ENCODE peak calls at places on chromosomes 4 and X, in four cellular contexts. S is cardiac muscle cell, X is chondrocyte, K is colonic mucosa. C is an unnamed sample.

GRCh38 chr4:26931451-26931850 is 70.8 kb downstream of the STIM2 start:
- DNase-seq in K (no peak), X (no peak), S (no peak), C (no peak)

GRCh38 chr4:15542795-15543194 is 73.1 kb downstream of the CC2D2A start:
- DNase-seq in X (no peak), K (no peak), S (peak; percentile 9), C (no peak)

GRCh38 chr4:93217423-93217822 is 611.1 kb upstream of the ATOH1 start:
- DNase-seq in K (no peak), X (no peak), S (no peak), C (no peak)

GRCh38 chrX:11724122-11725017 is 33.7 kb upstream of the MSL3 start:
- DNase-seq in S (peak; percentile 56), X (no peak), K (no peak), C (peak; percentile 17)

GRCh38 chr4:3489451-3489962 is 26.4 kb downstream of the DOK7 start:
- DNase-seq in S (no peak), X (no peak), K (no peak), C (no peak)

GRCh38 chr4:186749611-186750281 is 26.1 kb upstream of the FAT1 start:
- DNase-seq in S (no peak), X (no peak), K (no peak), C (no peak)

GRCh38 chr4:71009796-71010588 is 16.5 kb downstream of the DCK start:
- DNase-seq in X (no peak), S (peak; percentile 65), K (no peak), C (no peak)

GRCh38 chr4:184019084-184019483 is 114.0 kb downstream of the STOX2 start:
- DNase-seq in X (no peak), S (no peak), K (no peak), C (no peak)

GRCh38 chrX:41561045-41561444 is 113.9 kb downstream of the NYX start:
- DNase-seq in S (peak; percentile 85), K (no peak), X (no peak), C (no peak)

GRCh38 chr4:74624351-74625151 is 169.8 kb downstream of the BTC start:
- DNase-seq in K (no peak), S (peak; percentile 95), X (no peak), C (peak; percentile 14)

GRCh38 chrX:1661048-1661921 is 46.4 kb downstream of the ASMT start:
- DNase-seq in S (no peak), K (peak; percentile 33), X (no peak), C (no peak)

GRCh38 chrX:144791298-144791697 is 456.0 kb upstream of the SPANXN1 start:
- DNase-seq in K (no peak), S (no peak), X (no peak), C (peak; percentile 21)

GRCh38 chrX:72255445-72255844 is 16.6 kb upstream of the ERCC6L start:
- DNase-seq in S (no peak), K (peak; percentile 28), X (no peak), C (peak; percentile 30)

GRCh38 chrX:24696241-24696640 is 2.5 kb downstream of the POLA1 start:
- DNase-seq in S (no peak), K (no peak), X (no peak), C (no peak)

GRCh38 chr4:110130578-110131358 is 67.6 kb downstream of the ELOVL6 start:
- DNase-seq in K (no peak), S (no peak), X (no peak), C (peak; percentile 16)

GRCh38 chr4:8655411-8656184 is 63.0 kb downstream of the CPZ start:
- DNase-seq in K (no peak), S (no peak), X (peak; percentile 81), C (no peak)

GRCh38 chr4:92237559-92237958 is 66.2 kb upstream of the GRID2 start:
- DNase-seq in S (no peak), K (no peak), X (no peak), C (no peak)

GRCh38 chr4:154471924-154472323 is 19.7 kb downstream of the DCHS2 start:
- DNase-seq in S (no peak), K (no peak), X (no peak), C (no peak)

GRCh38 chrX:40244116-40244515 is 146.4 kb upstream of the BCOR start:
- DNase-seq in S (peak; percentile 13), X (no peak), K (no peak), C (no peak)

GRCh38 chr4:77248805-77249204 is 91.8 kb downstream of the CCNG2 start:
- DNase-seq in X (no peak), S (no peak), K (no peak), C (no peak)

GRCh38 chrX:43510194-43510593 is 145.9 kb upstream of the MAOA start:
- DNase-seq in S (no peak), X (no peak), K (no peak), C (no peak)

GRCh38 chrX:10156199-10157031 is at the start of gene CLCN4:
- DNase-seq in X (no peak), K (peak; percentile 36), S (peak; percentile 74), C (peak; percentile 84)

DNA sequence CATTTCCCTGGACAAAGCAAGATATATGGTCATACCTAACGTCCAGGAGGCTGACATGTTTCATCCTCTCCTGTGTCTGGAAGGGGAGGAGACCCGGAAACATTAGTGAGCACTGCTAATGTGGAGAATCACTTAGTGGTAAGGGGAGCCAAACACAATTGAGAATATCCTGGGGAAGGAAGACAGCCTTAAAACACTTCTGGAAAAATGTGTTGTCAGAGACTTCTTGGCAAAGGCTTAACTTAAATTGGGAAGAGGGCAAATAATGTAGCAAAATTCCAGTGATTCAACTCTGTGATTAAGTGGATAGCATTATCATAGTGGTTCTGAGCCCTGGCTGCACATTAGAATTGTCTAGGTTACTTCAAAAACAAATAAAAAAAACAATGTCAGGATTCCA is 39.5 kb downstream of the SPARCL1 start:
- DNase-seq in S (peak; percentile 62), K (no peak), X (no peak), C (no peak)
- TF ChIP-seq CTCF in S (no peak), K (no peak), X (no peak), C (no peak)

GRCh38 chrX:69618803-69619202 is 2.9 kb downstream of the EDA start:
- DNase-seq in S (peak; percentile 47), K (peak; percentile 18), X (no peak), C (peak; percentile 22)
- TF ChIP-seq CTCF in S (peak; percentile 43), K (peak; percentile 25), X (peak; percentile 77), C (peak; percentile 11)

GRCh38 chr4:47474799-47475198 is 10.3 kb upstream of the ATP10D start:
- DNase-seq in K (no peak), S (no peak), X (no peak), C (no peak)
- TF ChIP-seq CTCF in K (no peak), S (no peak), X (no peak), C (no peak)

GRCh38 chr4:147094228-147094627 is 148.6 kb upstream of the TTC29 start:
- DNase-seq in X (no peak), S (no peak), K (no peak), C (peak; percentile 2)
- TF ChIP-seq CTCF in X (peak; percentile 54), S (no peak), K (no peak), C (no peak)

GRCh38 chr4:169045862-169046584 is 36.0 kb upstream of the CBR4 start:
- DNase-seq in K (no peak), S (no peak), X (no peak), C (no peak)
- TF ChIP-seq CTCF in K (no peak), S (peak; percentile 17), X (peak; percentile 42), C (no peak)

DNA sequence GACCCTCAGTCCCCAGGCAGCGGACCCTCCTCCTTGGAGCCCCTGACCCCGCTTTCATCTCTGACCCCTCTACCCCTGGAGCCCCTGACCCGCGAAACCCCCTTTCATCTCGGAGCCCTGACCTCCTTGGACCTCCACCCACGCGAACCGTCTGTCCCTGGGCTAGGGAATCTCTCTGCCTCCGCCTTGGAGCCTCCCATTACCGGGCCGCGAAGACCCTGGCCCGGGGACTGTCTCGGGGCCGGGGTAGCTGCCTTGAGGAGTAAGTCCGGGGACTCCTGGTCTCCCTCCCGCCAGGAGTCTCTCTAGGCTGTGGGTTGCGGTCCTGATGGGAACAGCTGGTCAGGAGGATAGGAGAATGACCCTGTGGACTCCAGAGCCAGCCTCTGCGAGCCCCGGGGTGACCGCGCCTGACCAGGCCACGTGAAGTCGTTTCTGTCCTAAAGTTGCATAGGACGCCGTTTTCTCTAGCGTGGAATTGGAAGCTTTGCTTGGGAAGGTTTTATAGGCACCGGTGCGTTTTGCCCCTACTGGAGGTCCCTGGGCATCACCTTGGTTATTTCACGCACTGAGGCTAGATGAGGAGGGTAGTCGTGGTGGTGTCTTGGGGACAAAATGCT is 824 bp downstream of the TBC1D14 start:
- DNase-seq in X (no peak), K (peak; percentile 49), S (no peak), C (peak; percentile 15)
- TF ChIP-seq CTCF in X (peak; percentile 52), K (no peak), S (peak; percentile 16), C (peak; percentile 17)

C was measured in Calu3.